ENCODE peak calls at places on chromosomes 13 and 19, in four cellular contexts. F, T, Z and C are unnamed samples.

GRCh38 chr13:78102121-78102677 is 183.6 kb upstream of the EDNRB start:
- DNase-seq in F (no peak), T (no peak), Z (no peak), C (no peak)

GRCh38 chr19:1261512-1261862 is 7.6 kb upstream of the CIRBP start:
- DNase-seq in F (no peak), T (no peak), Z (no peak), C (no peak)

GRCh38 chr13:114212096-114212495 is 22.6 kb upstream of the CDC16 start:
- DNase-seq in F (no peak), T (peak; percentile 44), Z (peak; percentile 22), C (no peak)

GRCh38 chr19:23095406-23095805 is 21.4 kb upstream of the ZNF730 start:
- DNase-seq in F (no peak), T (no peak), Z (no peak), C (no peak)

GRCh38 chr19:39307822-39308530 is 11.8 kb downstream of the IFNL1 start:
- DNase-seq in F (no peak), T (no peak), Z (no peak), C (no peak)

GRCh38 chr19:46896076-46896794 is 35.4 kb downstream of the ARHGAP35 start:
- DNase-seq in F (no peak), T (no peak), Z (no peak), C (no peak)

GRCh38 chr19:850221-850978 is 1.7 kb upstream of the ELANE start:
- DNase-seq in F (no peak), T (peak; percentile 96), Z (peak; percentile 84), C (no peak)

GRCh38 chr13:39106216-39106995 is 68.2 kb downstream of the NHLRC3 start:
- DNase-seq in F (no peak), T (no peak), Z (no peak), C (no peak)

GRCh38 chr13:55298201-55298600 is 1842.5 kb upstream of the PRR20A start:
- DNase-seq in F (no peak), T (no peak), Z (no peak), C (no peak)

GRCh38 chr13:82719987-82720386 is 1162.3 kb downstream of the SLITRK1 start:
- DNase-seq in F (no peak), T (no peak), Z (no peak), C (no peak)

GRCh38 chr19:12867120-12868099 is 13.8 kb downstream of the DNASE2 start:
- DNase-seq in F (peak; percentile 32), T (peak; percentile 67), Z (peak; percentile 73), C (peak; percentile 79)

GRCh38 chr19:15331419-15332310 is 674 bp downstream of the BRD4 start:
- DNase-seq in F (peak; percentile 48), T (peak; percentile 62), Z (peak; percentile 45), C (no peak)

GRCh38 chr13:26628706-26629105 is 71.2 kb downstream of the WASF3 start:
- DNase-seq in F (no peak), T (no peak), Z (peak; percentile 8), C (peak; percentile 8)